ENCODE peak calls at places on chromosomes 13 and 19, in seven cellular contexts. One of them, this sample, is unnamed.

GRCh38 chr13:41587490-41587889 is 130.1 kb downstream of the RGCC start:
- DNase-seq in fibroblast of pulmonary artery: no peak
- DNase-seq in NCI-H2029: no peak
- DNase-seq in GM23248: no peak
- DNase-seq in BE2C: peak
- DNase-seq in CD14-positive monocyte: no peak
- DNase-seq in midbrain: peak
- DNase-seq in this sample: no peak

GRCh38 chr13:95676100-95676774 is 702 bp upstream of the DNAJC3 start:
- DNase-seq in fibroblast of pulmonary artery: peak
- DNase-seq in NCI-H2029: no peak
- DNase-seq in GM23248: peak
- DNase-seq in BE2C: no peak
- DNase-seq in CD14-positive monocyte: no peak
- DNase-seq in midbrain: peak
- DNase-seq in this sample: no peak

GRCh38 chr13:68009546-68009945 is 779.4 kb upstream of the PCDH9 start:
- DNase-seq in fibroblast of pulmonary artery: no peak
- DNase-seq in NCI-H2029: no peak
- DNase-seq in GM23248: no peak
- DNase-seq in BE2C: no peak
- DNase-seq in CD14-positive monocyte: no peak
- DNase-seq in midbrain: no peak
- DNase-seq in this sample: no peak

GRCh38 chr13:28856284-28856683 is 36.1 kb downstream of the MTUS2 start:
- DNase-seq in fibroblast of pulmonary artery: no peak
- DNase-seq in NCI-H2029: no peak
- DNase-seq in GM23248: no peak
- DNase-seq in BE2C: peak
- DNase-seq in CD14-positive monocyte: no peak
- DNase-seq in midbrain: no peak
- DNase-seq in this sample: no peak

GRCh38 chr19:18007939-18008673 is at the start of gene ARRDC2:
- DNase-seq in fibroblast of pulmonary artery: peak
- DNase-seq in NCI-H2029: peak
- DNase-seq in GM23248: peak
- DNase-seq in BE2C: peak
- DNase-seq in CD14-positive monocyte: peak
- DNase-seq in midbrain: peak
- DNase-seq in this sample: peak

GRCh38 chr19:44777715-44778347 is at the start of gene CBLC:
- DNase-seq in fibroblast of pulmonary artery: no peak
- DNase-seq in NCI-H2029: peak
- DNase-seq in GM23248: peak
- DNase-seq in BE2C: peak
- DNase-seq in CD14-positive monocyte: no peak
- DNase-seq in midbrain: no peak
- DNase-seq in this sample: no peak

GRCh38 chr13:74444877-74445479 is 310.8 kb upstream of the KLF12 start:
- DNase-seq in fibroblast of pulmonary artery: no peak
- DNase-seq in NCI-H2029: no peak
- DNase-seq in GM23248: peak
- DNase-seq in BE2C: peak
- DNase-seq in CD14-positive monocyte: no peak
- DNase-seq in midbrain: no peak
- DNase-seq in this sample: no peak

GRCh38 chr13:73325351-73326214 is 266.8 kb downstream of the KLF5 start:
- DNase-seq in fibroblast of pulmonary artery: no peak
- DNase-seq in NCI-H2029: no peak
- DNase-seq in GM23248: no peak
- DNase-seq in BE2C: no peak
- DNase-seq in CD14-positive monocyte: no peak
- DNase-seq in midbrain: no peak
- DNase-seq in this sample: no peak

GRCh38 chr13:29570058-29570654 is 25.3 kb downstream of the SLC7A1 start:
- DNase-seq in fibroblast of pulmonary artery: no peak
- DNase-seq in NCI-H2029: no peak
- DNase-seq in GM23248: no peak
- DNase-seq in BE2C: no peak
- DNase-seq in CD14-positive monocyte: no peak
- DNase-seq in midbrain: no peak
- DNase-seq in this sample: no peak

GRCh38 chr19:35816262-35816661 is 3.6 kb upstream of the PRODH2 start:
- DNase-seq in fibroblast of pulmonary artery: no peak
- DNase-seq in NCI-H2029: no peak
- DNase-seq in GM23248: no peak
- DNase-seq in BE2C: no peak
- DNase-seq in CD14-positive monocyte: no peak
- DNase-seq in midbrain: no peak
- DNase-seq in this sample: no peak

GRCh38 chr13:52061587-52061986 is 37.1 kb downstream of the UTP14C start:
- DNase-seq in fibroblast of pulmonary artery: no peak
- DNase-seq in NCI-H2029: no peak
- DNase-seq in GM23248: peak
- DNase-seq in BE2C: no peak
- DNase-seq in CD14-positive monocyte: no peak
- DNase-seq in midbrain: no peak
- DNase-seq in this sample: no peak

GRCh38 chr13:50410921-50411712 is 395.9 kb downstream of the KCNRG start:
- DNase-seq in fibroblast of pulmonary artery: peak
- DNase-seq in NCI-H2029: no peak
- DNase-seq in GM23248: peak
- DNase-seq in BE2C: peak
- DNase-seq in CD14-positive monocyte: no peak
- DNase-seq in midbrain: no peak
- DNase-seq in this sample: no peak

GRCh38 chr13:98664510-98664909 is 87.6 kb upstream of the STK24 start:
- DNase-seq in fibroblast of pulmonary artery: no peak
- DNase-seq in NCI-H2029: no peak
- DNase-seq in GM23248: no peak
- DNase-seq in BE2C: no peak
- DNase-seq in CD14-positive monocyte: no peak
- DNase-seq in midbrain: no peak
- DNase-seq in this sample: no peak

GRCh38 chr19:41325947-41326706 is 16.2 kb downstream of the CCDC97 start:
- DNase-seq in fibroblast of pulmonary artery: peak
- DNase-seq in NCI-H2029: no peak
- DNase-seq in GM23248: peak
- DNase-seq in BE2C: peak
- DNase-seq in CD14-positive monocyte: no peak
- DNase-seq in midbrain: no peak
- DNase-seq in this sample: no peak

GRCh38 chr13:33258437-33259193 is 26.9 kb downstream of the STARD13 start:
- DNase-seq in fibroblast of pulmonary artery: peak
- DNase-seq in NCI-H2029: no peak
- DNase-seq in GM23248: peak
- DNase-seq in BE2C: no peak
- DNase-seq in CD14-positive monocyte: no peak
- DNase-seq in midbrain: peak
- DNase-seq in this sample: no peak

GRCh38 chr19:31881988-31882387 is 463.4 kb upstream of the ZNF507 start:
- DNase-seq in fibroblast of pulmonary artery: no peak
- DNase-seq in NCI-H2029: no peak
- DNase-seq in GM23248: no peak
- DNase-seq in BE2C: no peak
- DNase-seq in CD14-positive monocyte: no peak
- DNase-seq in midbrain: no peak
- DNase-seq in this sample: no peak

GRCh38 chr19:47994209-47994802 is at the start of gene ELSPBP1:
- DNase-seq in fibroblast of pulmonary artery: no peak
- DNase-seq in NCI-H2029: no peak
- DNase-seq in GM23248: no peak
- DNase-seq in BE2C: no peak
- DNase-seq in CD14-positive monocyte: no peak
- DNase-seq in midbrain: no peak
- DNase-seq in this sample: no peak

GRCh38 chr13:78714717-78715116 is 55.8 kb upstream of the OBI1 start:
- DNase-seq in fibroblast of pulmonary artery: no peak
- DNase-seq in NCI-H2029: no peak
- DNase-seq in GM23248: no peak
- DNase-seq in BE2C: no peak
- DNase-seq in CD14-positive monocyte: no peak
- DNase-seq in midbrain: no peak
- DNase-seq in this sample: no peak

GRCh38 chr13:114151565-114152284 is 19.3 kb upstream of the RASA3 start:
- DNase-seq in fibroblast of pulmonary artery: no peak
- DNase-seq in NCI-H2029: peak
- DNase-seq in GM23248: peak
- DNase-seq in BE2C: no peak
- DNase-seq in CD14-positive monocyte: peak
- DNase-seq in midbrain: peak
- DNase-seq in this sample: no peak

GRCh38 chr19:44683434-44684210 is 12.3 kb downstream of the CEACAM19 start:
- DNase-seq in fibroblast of pulmonary artery: no peak
- DNase-seq in NCI-H2029: no peak
- DNase-seq in GM23248: no peak
- DNase-seq in BE2C: no peak
- DNase-seq in CD14-positive monocyte: no peak
- DNase-seq in midbrain: no peak
- DNase-seq in this sample: no peak

This sample was measured in GOT3.